ENCODE peak calls at places on chromosomes 1 and 21, in six cellular contexts. N, V, J, I, P and B are unnamed samples.

GRCh38 chr1:92118826-92119225 is 38.7 kb downstream of the BTBD8 start:
- DNase-seq in I (no peak), N (peak), V (peak), P (no peak), J (no peak), B (no peak)

GRCh38 chr1:6470132-6471085 is 4.4 kb upstream of the TNFRSF25 start:
- DNase-seq in I (peak), V (no peak), P (no peak), N (no peak), J (peak), B (no peak)

GRCh38 chr1:183218981-183219621 is 33.0 kb downstream of the LAMC2 start:
- DNase-seq in J (no peak), N (peak), P (no peak), I (peak), V (no peak), B (no peak)

GRCh38 chr1:153465728-153466625 is 5.5 kb upstream of the S100A7 start:
- DNase-seq in J (peak), N (peak), I (peak), P (peak), V (peak), B (peak)

GRCh38 chr1:223443397-223443796 is 50.2 kb downstream of the CCDC185 start:
- DNase-seq in I (no peak), P (no peak), V (no peak), N (no peak), J (no peak), B (no peak)

GRCh38 chr1:37890378-37891014 is 31.1 kb upstream of the MTF1 start:
- DNase-seq in V (peak), I (no peak), J (no peak), N (peak), P (no peak), B (peak)

GRCh38 chr1:16114527-16115467 is 41.1 kb downstream of the EPHA2 start:
- DNase-seq in V (no peak), P (no peak), N (no peak), J (no peak), I (peak), B (no peak)

GRCh38 chr1:244090645-244091044 is 39.6 kb downstream of the ZBTB18 start:
- DNase-seq in N (no peak), I (no peak), J (no peak), P (no peak), V (no peak), B (no peak)

GRCh38 chr1:66559517-66559916 is 25.6 kb downstream of the SGIP1 start:
- DNase-seq in P (no peak), I (no peak), V (no peak), J (no peak), N (no peak), B (no peak)

GRCh38 chr1:56911098-56911497 is 54.7 kb downstream of the C8B start:
- DNase-seq in I (no peak), V (peak), J (no peak), P (no peak), N (peak), B (no peak)

GRCh38 chr1:165384016-165384415 is 27.5 kb upstream of the LMX1A start:
- DNase-seq in P (no peak), V (no peak), I (no peak), J (no peak), N (no peak), B (no peak)

GRCh38 chr1:23816932-23817331 is 8.3 kb downstream of the HMGCL start:
- DNase-seq in N (no peak), P (no peak), J (no peak), V (no peak), I (no peak), B (no peak)

GRCh38 chr21:41419921-41420862 is 5.8 kb upstream of the MX1 start:
- DNase-seq in N (peak), V (peak), J (peak), P (peak), I (peak), B (peak)

GRCh38 chr1:156667968-156668709 is 9.1 kb downstream of the NES start:
- DNase-seq in I (peak), P (no peak), N (no peak), J (peak), V (no peak), B (no peak)

GRCh38 chr1:178352790-178353416 is 143.9 kb downstream of the CLEC20A start:
- DNase-seq in P (no peak), N (no peak), I (no peak), J (no peak), V (no peak), B (no peak)

GRCh38 chr1:175889044-175889443 is 145.6 kb upstream of the TNR start:
- DNase-seq in I (no peak), P (no peak), N (no peak), V (peak), J (no peak), B (no peak)

GRCh38 chr1:151058682-151059341 is 610 bp downstream of the CDC42SE1 start:
- DNase-seq in P (peak), N (peak), I (peak), J (peak), V (peak), B (peak)

GRCh38 chr1:80445021-80445420 is 1355.7 kb upstream of the ADGRL2 start:
- DNase-seq in N (peak), P (no peak), J (no peak), V (no peak), I (no peak), B (no peak)

GRCh38 chr1:35790670-35791069 is 17.1 kb upstream of the AGO4 start:
- DNase-seq in J (no peak), P (no peak), I (no peak), V (no peak), N (no peak), B (no peak)

GRCh38 chr1:224920930-224921329 is 8.5 kb upstream of the DNAH14 start:
- DNase-seq in V (no peak), P (no peak), I (no peak), N (no peak), J (no peak), B (no peak)
- H3K14ac ChIP-seq in V (no peak), P (no peak), I (no peak), N (no peak), J (no peak), B (no peak)

GRCh38 chr1:162179121-162179520 is 109.6 kb downstream of the NOS1AP start:
- DNase-seq in J (no peak), I (no peak), N (no peak), V (no peak), P (no peak), B (no peak)

GRCh38 chr1:162178432-162178831 is 108.9 kb downstream of the NOS1AP start:
- DNase-seq in V (no peak), I (no peak), J (no peak), N (no peak), P (no peak), B (no peak)

GRCh38 chr1:162175393-162175792 is 105.9 kb downstream of the NOS1AP start:
- DNase-seq in J (no peak), P (peak), N (no peak), I (peak), V (no peak), B (no peak)

GRCh38 chr1:162172733-162173132 is 103.2 kb downstream of the NOS1AP start:
- DNase-seq in J (no peak), N (no peak), V (no peak), I (no peak), P (no peak), B (no peak)

GRCh38 chr1:162177126-162177525 is 107.6 kb downstream of the NOS1AP start:
- DNase-seq in P (no peak), V (no peak), I (no peak), J (no peak), N (peak), B (no peak)
- H3K14ac ChIP-seq in P (no peak), V (no peak), I (no peak), J (no peak), N (no peak), B (no peak)

GRCh38 chr21:33480481-33481103 is 818 bp upstream of the TMEM50B start:
- DNase-seq in P (no peak), I (no peak), J (no peak), N (no peak), V (no peak), B (no peak)
- H3K14ac ChIP-seq in P (no peak), I (peak), J (no peak), N (no peak), V (peak), B (peak)

DNA sequence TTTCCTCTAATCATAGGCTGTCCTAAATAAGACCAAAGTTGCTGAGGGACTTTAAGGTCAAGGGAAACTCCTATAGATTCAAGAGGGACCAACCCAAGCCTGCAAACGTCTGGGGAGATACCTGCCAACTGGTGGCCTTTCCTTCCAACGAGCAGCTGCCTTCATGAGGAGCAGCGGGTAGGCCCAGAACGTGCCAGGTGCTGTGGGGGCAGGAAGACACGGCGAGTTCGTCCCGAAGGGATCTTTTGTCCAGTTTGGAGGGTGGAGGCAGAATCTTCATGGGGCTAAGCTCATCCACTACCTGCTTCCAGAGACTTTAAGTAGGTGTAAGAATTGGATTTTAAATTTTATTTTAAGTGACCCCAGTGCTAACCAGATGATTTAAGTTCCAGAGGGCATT is 26.0 kb upstream of the SLC26A9 start:
- DNase-seq in J (no peak), V (no peak), I (no peak), N (no peak), P (no peak), B (no peak)
- H3K14ac ChIP-seq in J (no peak), V (no peak), I (no peak), N (no peak), P (no peak), B (no peak)

GRCh38 chr1:30027247-30027646 is 696.1 kb downstream of the MATN1 start:
- DNase-seq in N (no peak), I (no peak), P (no peak), J (no peak), V (no peak), B (no peak)
- H3K14ac ChIP-seq in N (no peak), I (no peak), P (no peak), J (no peak), V (no peak), B (no peak)

GRCh38 chr1:113714606-113715269 is 44.5 kb downstream of the PHTF1 start:
- DNase-seq in N (no peak), J (no peak), I (no peak), V (no peak), P (no peak), B (no peak)
- H3K14ac ChIP-seq in N (no peak), J (no peak), I (no peak), V (no peak), P (no peak), B (no peak)

GRCh38 chr1:159817276-159818041 is 9.2 kb upstream of the SLAMF8 start:
- DNase-seq in J (no peak), V (no peak), P (no peak), N (no peak), I (no peak), B (peak)

GRCh38 chr1:159821171-159821867 is 5.4 kb upstream of the SLAMF8 start:
- DNase-seq in I (peak), V (peak), P (no peak), N (no peak), J (no peak), B (peak)

DNA sequence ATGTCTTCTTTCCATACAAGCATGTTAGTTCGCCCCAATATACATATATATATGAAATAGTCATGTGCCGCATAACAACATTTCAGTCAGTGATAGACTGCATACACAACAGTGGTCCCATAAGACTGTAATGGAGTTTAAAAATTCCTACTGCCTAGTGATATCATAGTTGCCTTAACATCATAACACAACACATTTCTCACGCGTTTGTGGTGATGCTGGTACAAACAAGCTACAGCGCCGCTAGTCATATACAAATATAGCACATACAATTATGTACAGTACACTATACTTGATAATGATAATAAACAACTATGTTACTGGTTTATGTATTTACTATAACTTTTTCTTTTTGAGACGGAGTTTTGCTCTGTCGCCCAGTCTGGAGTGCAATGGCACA is 10.7 kb upstream of the SLAMF8 start:
- DNase-seq in N (no peak), J (no peak), P (no peak), I (no peak), V (no peak), B (peak)
- H3K14ac ChIP-seq in N (no peak), J (no peak), P (no peak), I (no peak), V (no peak), B (no peak)

DNA sequence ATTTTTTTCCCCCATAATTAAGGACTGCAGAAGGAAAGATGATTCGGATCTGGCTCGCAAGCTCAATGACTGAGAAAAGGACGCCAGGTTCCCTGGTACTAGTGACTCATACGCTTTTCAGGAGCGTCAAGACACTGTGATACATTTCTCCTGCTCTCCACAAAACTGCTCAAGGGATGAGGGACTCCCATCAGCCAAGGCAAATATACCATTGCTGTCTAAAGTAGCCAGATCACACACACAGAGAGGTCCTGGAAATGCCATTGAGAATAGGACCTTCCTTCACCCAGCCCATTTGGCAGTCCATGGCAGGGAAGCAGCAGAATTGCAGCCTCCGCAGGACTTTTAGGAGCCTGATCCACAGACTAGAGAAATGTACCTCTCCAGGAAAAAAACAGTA is 253.6 kb upstream of the IRF2BP2 start:
- DNase-seq in N (peak), J (no peak), I (no peak), V (peak), P (no peak), B (no peak)
- H3K14ac ChIP-seq in N (no peak), J (no peak), I (no peak), V (no peak), P (no peak), B (no peak)